ENCODE peak calls at places on chromosome 6, in four cellular contexts. U is Panc1, P is HCT116, Y is SK-N-SH. H is an unnamed sample. For H3K36me3, the result is how much of the 10 kb centered on the place peaks cover.

GRCh38 chr6:136774228-136775041 is 17.8 kb downstream of the MAP3K5 start:
- DNase-seq in U (no peak), P (no peak), Y (no peak), H (no peak)

GRCh38 chr6:149728499-149729234 is 10.8 kb upstream of the LATS1 start:
- DNase-seq in U (no peak), P (no peak), Y (no peak), H (no peak)

GRCh38 chr6:146879406-146880117 is 280.8 kb downstream of the ADGB start:
- DNase-seq in U (no peak), P (no peak), Y (no peak), H (no peak)

GRCh38 chr6:169391473-169392071 is 137.9 kb upstream of the THBS2 start:
- DNase-seq in U (no peak), P (no peak), Y (no peak), H (no peak)

GRCh38 chr6:50840112-50840813 is 21.6 kb downstream of the TFAP2B start:
- DNase-seq in U (no peak), P (no peak), Y (no peak), H (no peak)

GRCh38 chr6:42103218-42103617 is 39.2 kb downstream of the C6orf132 start:
- DNase-seq in U (no peak), P (no peak), Y (no peak), H (no peak)

GRCh38 chr6:152316024-152316423 is 321.1 kb downstream of the SYNE1 start:
- DNase-seq in U (no peak), P (no peak), Y (no peak), H (no peak)

GRCh38 chr6:149231786-149232185 is 85.7 kb upstream of the TAB2 start:
- DNase-seq in U (no peak), P (no peak), Y (no peak), H (no peak)

GRCh38 chr6:163888030-163888819 is 473.7 kb downstream of the QKI start:
- DNase-seq in U (no peak), P (no peak), Y (no peak), H (no peak)

GRCh38 chr6:2651536-2651935 is 99.2 kb downstream of the MYLK4 start:
- DNase-seq in U (no peak), P (no peak), Y (no peak), H (no peak)

GRCh38 chr6:106056060-106056737 is 29.9 kb upstream of the PRDM1 start:
- DNase-seq in U (no peak), P (no peak), Y (no peak), H (peak)

GRCh38 chr6:33105916-33106871 is 30.4 kb downstream of the HLA-DPB1 start:
- DNase-seq in U (no peak), P (no peak), Y (no peak), H (no peak)

GRCh38 chr6:88910922-88911778 is 52.3 kb downstream of the RNGTT start:
- DNase-seq in U (no peak), P (no peak), Y (no peak), H (no peak)

GRCh38 chr6:161439093-161439492 is 165.2 kb upstream of the AGPAT4 start:
- DNase-seq in U (peak), P (peak), Y (no peak), H (no peak)

GRCh38 chr6:160000280-160000704 is 31.4 kb downstream of the IGF2R start:
- DNase-seq in U (no peak), P (no peak), Y (no peak), H (no peak)

GRCh38 chr6:131183427-131184095 is 48.3 kb downstream of the AKAP7 start:
- DNase-seq in U (no peak), P (no peak), Y (no peak), H (peak)

DNA sequence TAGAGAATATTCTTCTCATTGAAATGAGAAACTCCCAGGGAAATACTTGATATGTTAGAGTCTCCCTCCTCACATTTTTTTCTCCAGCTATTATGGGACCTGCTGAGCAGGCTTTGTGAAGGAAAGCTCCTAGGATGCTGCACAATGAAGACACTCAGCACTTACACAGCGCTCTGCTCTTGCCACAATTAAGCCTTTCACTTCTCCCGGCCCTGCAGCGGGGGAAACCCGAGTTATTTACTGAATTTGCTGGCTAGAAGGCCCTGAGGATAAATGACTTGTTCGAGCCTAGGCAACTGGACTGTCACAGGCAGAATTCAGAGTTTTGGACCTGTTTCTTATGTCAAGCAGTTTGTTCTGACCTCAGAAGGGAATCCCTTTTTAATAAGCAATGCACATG is 102.0 kb downstream of the MAP3K7 start:
- DNase-seq in U (no peak), P (no peak), Y (no peak), H (peak)
- TF ChIP-seq REST in U (no peak), P (no peak), Y (no peak), H (no peak)

GRCh38 chr6:54198134-54198533 is 86.9 kb downstream of the MLIP start:
- DNase-seq in U (no peak), P (no peak), Y (no peak), H (no peak)
- H3K36me3 ChIP-seq in U (under half), P (under half), Y (under half), H (under half)

DNA sequence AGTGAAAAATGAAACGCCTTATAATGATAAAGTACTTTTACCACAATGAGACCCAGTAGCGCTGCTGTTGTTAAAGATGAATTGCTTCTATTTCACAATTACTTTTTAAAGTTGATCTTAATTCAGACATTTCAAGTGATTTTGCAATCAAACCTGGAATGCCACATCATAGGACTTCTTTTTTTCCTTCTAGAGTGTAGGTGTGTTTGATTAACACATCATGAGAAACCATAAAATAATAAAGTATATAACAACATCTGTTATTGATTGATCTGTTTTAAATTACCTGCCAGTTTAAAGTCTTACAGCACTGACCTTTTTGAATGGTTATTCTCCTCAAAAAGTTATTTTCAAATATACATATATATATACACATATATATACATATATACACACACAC is 38.6 kb downstream of the HEBP2 start:
- DNase-seq in U (no peak), P (no peak), Y (no peak), H (no peak)
- TF ChIP-seq REST in U (no peak), P (no peak), Y (no peak), H (no peak)

DNA sequence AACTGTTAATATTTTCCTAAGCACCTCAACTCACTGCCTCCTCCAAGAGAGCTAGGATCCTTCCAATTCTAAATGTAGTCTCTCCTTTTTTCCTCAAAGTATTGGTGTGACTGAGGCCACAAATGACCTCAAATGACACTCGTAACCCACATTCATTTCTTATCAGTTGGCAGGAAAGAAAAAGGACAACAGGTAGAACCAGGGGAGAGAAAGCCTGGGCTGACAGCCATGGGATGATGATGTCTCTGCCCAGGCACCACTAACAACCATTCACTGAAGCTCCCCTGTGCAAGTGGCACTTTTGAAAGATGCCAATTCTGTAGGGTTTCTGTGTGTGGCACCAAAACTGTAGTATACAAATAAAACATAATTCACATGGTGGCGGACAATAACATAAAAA is 7.4 kb downstream of the ZBTB24 start:
- DNase-seq in U (no peak), P (no peak), Y (no peak), H (no peak)
- H3K36me3 ChIP-seq in U (under half), P (under half), Y (under half), H (half or more)